ENCODE peak calls at places on chromosome 3, in eight cellular contexts. E, C, L, U, N, K, F and B are unnamed samples. For H3K36me3 and H3K27me3, the result is how much of the 10 kb centered on the place peaks cover.

GRCh38 chr3:9067352-9067975 is 104.2 kb upstream of the RAD18 start:
- DNase-seq in E (no peak), C (peak), L (peak), U (peak), N (peak), K (no peak), F (no peak), B (peak)

GRCh38 chr3:110925804-110926203 is 145.8 kb upstream of the NECTIN3 start:
- DNase-seq in E (no peak), C (peak), L (peak), U (no peak), N (no peak), K (no peak), F (no peak), B (no peak)

GRCh38 chr3:182491571-182491970 is 301.7 kb upstream of the ATP11B start:
- DNase-seq in E (no peak), C (no peak), L (no peak), U (no peak), N (no peak), K (no peak), F (no peak), B (no peak)

GRCh38 chr3:54853573-54854404 is 74.1 kb downstream of the LRTM1 start:
- DNase-seq in E (peak), C (peak), L (peak), U (peak), N (peak), K (peak), F (peak), B (peak)

GRCh38 chr3:110789315-110789714 is 282.3 kb upstream of the NECTIN3 start:
- DNase-seq in E (no peak), C (no peak), L (no peak), U (no peak), N (no peak), K (no peak), F (no peak), B (no peak)

GRCh38 chr3:52827866-52828376 is 2.6 kb downstream of the ITIH4 start:
- DNase-seq in E (no peak), C (peak), L (peak), U (no peak), N (no peak), K (no peak), F (no peak), B (no peak)

GRCh38 chr3:169552533-169552932 is 111.0 kb downstream of the MECOM start:
- DNase-seq in E (no peak), C (no peak), L (no peak), U (no peak), N (no peak), K (no peak), F (no peak), B (no peak)

GRCh38 chr3:40304352-40304751 is 5.2 kb upstream of the EIF1B start:
- DNase-seq in E (no peak), C (no peak), L (no peak), U (no peak), N (no peak), K (no peak), F (no peak), B (no peak)

GRCh38 chr3:9342696-9343095 is 20.2 kb upstream of the THUMPD3 start:
- DNase-seq in E (no peak), C (no peak), L (no peak), U (no peak), N (no peak), K (no peak), F (no peak), B (no peak)

GRCh38 chr3:184822081-184822480 is 10.1 kb downstream of the VPS8 start:
- DNase-seq in E (no peak), C (no peak), L (no peak), U (no peak), N (no peak), K (no peak), F (no peak), B (no peak)
- H3K36me3 ChIP-seq in E (under half), C (under half), L (under half), U (under half), N (under half), K (under half), F (under half), B (under half)

DNA sequence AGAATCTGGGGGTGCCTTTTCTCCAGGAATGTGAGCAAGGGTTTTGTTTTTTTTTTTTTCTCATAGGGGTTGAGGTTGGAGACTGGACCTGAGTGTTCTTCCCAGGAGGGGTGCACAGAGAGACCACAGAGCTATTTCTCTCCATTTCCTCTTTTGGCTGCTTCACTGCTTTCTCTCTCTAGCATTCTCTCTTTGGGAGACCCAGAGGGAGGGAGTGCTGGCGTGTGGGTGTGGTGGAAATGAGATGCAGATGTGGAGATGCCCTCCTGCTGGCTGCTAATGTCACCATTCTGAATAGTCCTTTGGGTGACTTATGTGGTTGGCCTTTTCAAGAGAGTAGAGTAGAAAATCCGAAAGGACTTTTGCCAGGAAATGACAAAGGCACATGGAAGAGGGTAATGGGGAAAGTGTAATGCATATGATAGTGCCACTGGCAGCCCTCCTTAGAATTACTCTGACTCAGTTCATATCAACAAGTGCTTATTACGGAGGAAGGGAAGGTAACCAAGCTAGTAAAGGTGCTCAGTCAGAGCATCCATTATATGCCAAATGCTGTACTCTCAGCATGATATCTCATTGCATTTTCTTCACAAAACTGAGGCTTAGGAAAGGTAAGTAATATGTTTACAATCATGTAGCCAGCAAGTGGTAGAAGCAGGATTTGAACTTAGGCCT is 1.9 kb downstream of the SYN2 start:
- DNase-seq in E (no peak), C (no peak), L (no peak), U (no peak), N (no peak), K (no peak), F (no peak), B (no peak)
- H3K27me3 ChIP-seq in E (under half), C (half or more), L (under half), U (half or more), N (half or more), K (under half), F (under half), B (under half)

DNA sequence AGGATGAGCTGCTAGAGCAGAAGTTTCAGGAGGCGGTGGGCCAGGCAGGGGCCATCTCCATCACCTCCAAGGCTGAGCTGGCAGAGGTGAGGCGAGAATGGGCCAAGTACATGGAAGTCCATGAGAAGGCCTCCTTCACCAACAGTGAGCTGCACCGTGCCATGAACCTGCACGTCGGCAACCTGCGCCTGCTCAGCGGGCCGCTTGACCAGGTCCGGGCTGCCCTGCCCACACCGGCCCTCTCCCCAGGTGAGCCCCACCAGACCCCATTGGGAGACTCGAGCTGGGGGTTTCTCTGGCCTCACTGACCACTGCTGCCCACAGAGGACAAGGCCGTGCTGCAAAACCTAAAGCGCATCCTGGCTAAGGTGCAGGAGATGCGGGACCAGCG is 28.0 kb downstream of the PTPN23 start:
- DNase-seq in E (no peak), C (no peak), L (no peak), U (no peak), N (no peak), K (no peak), F (no peak), B (no peak)
- H3K36me3 ChIP-seq in E (half or more), C (under half), L (under half), U (half or more), N (half or more), K (under half), F (under half), B (under half)

GRCh38 chr3:123025642-123026521 is 1.7 kb downstream of the SEMA5B start:
- DNase-seq in E (peak), C (peak), L (peak), U (peak), N (peak), K (no peak), F (peak), B (no peak)
- H3K27me3 ChIP-seq in E (under half), C (under half), L (under half), U (under half), N (under half), K (under half), F (under half), B (under half)

GRCh38 chr3:134886991-134887390 is 91.9 kb downstream of the EPHB1 start:
- DNase-seq in E (no peak), C (no peak), L (no peak), U (no peak), N (no peak), K (no peak), F (no peak), B (no peak)
- H3K36me3 ChIP-seq in E (under half), C (under half), L (under half), U (under half), N (under half), K (under half), F (under half), B (under half)